ENCODE peak calls at places on chromosomes 13 and 19, in five cellular contexts. C, V, Z, Y and F are unnamed samples.

GRCh38 chr19:32012206-32012605 is 333.2 kb upstream of the ZNF507 start:
- DNase-seq in Z (no peak), C (no peak), V (no peak), Y (no peak), F (peak; percentile 16)

GRCh38 chr13:45446181-45446580 is 18.6 kb upstream of the COG3 start:
- DNase-seq in C (no peak), Y (no peak), V (no peak), Z (no peak), F (no peak)

GRCh38 chr19:16208847-16209246 is 11.1 kb downstream of the AP1M1 start:
- DNase-seq in Y (no peak), V (peak; percentile 35), C (no peak), Z (peak; percentile 7), F (no peak)

GRCh38 chr19:3710265-3710812 is 2.2 kb downstream of the TJP3 start:
- DNase-seq in Y (peak; percentile 68), C (peak; percentile 53), V (peak; percentile 77), Z (peak; percentile 20), F (peak; percentile 97)

GRCh38 chr13:38758278-38758677 is 71.4 kb downstream of the FREM2 start:
- DNase-seq in C (no peak), V (no peak), Y (no peak), Z (no peak), F (no peak)

GRCh38 chr13:109287553-109287952 is 498.8 kb downstream of the IRS2 start:
- DNase-seq in Z (no peak), C (no peak), Y (no peak), V (no peak), F (no peak)

GRCh38 chr13:29918845-29919244 is 68.4 kb upstream of the UBL3 start:
- DNase-seq in Y (no peak), V (no peak), C (no peak), Z (no peak), F (no peak)

GRCh38 chr13:96091932-96092253 is 2.0 kb downstream of the HS6ST3 start:
- DNase-seq in V (no peak), C (no peak), Y (no peak), Z (no peak), F (no peak)

GRCh38 chr13:77000475-77000874 is 8.6 kb downstream of the CLN5 start:
- DNase-seq in V (no peak), C (no peak), Z (no peak), Y (no peak), F (no peak)

GRCh38 chr13:107450931-107451330 is 764.4 kb downstream of the LIG4 start:
- DNase-seq in V (no peak), C (no peak), Z (no peak), Y (no peak), F (no peak)

GRCh38 chr13:100560498-100561215 is 27.9 kb downstream of the GGACT start:
- DNase-seq in C (no peak), Y (no peak), V (no peak), Z (no peak), F (no peak)

GRCh38 chr13:50989476-50989875 is 79.9 kb downstream of the RNASEH2B start:
- DNase-seq in Y (no peak), C (no peak), Z (peak; percentile 30), V (no peak), F (no peak)

GRCh38 chr13:26219726-26220125 is 2.4 kb downstream of the RNF6 start:
- DNase-seq in Z (no peak), Y (no peak), V (no peak), C (no peak), F (no peak)

GRCh38 chr19:22422220-22422619 is at the start of gene ZNF98:
- DNase-seq in Z (no peak), Y (peak; percentile 38), C (no peak), V (no peak), F (no peak)

GRCh38 chr13:50400930-50401553 is 385.8 kb downstream of the KCNRG start:
- DNase-seq in C (no peak), Y (no peak), Z (no peak), V (no peak), F (no peak)

GRCh38 chr13:84776578-84776977 is 894.3 kb upstream of the SLITRK1 start:
- DNase-seq in Z (no peak), V (no peak), Y (no peak), C (no peak), F (no peak)

GRCh38 chr13:107234315-107234714 is 666.4 kb upstream of the ARGLU1 start:
- DNase-seq in Z (no peak), V (no peak), C (no peak), Y (no peak), F (no peak)

GRCh38 chr13:110553417-110553816 is 8.1 kb downstream of the RAB20 start:
- DNase-seq in Y (no peak), C (no peak), V (no peak), Z (no peak), F (no peak)

GRCh38 chr19:29006057-29006735 is 206.8 kb downstream of the UQCRFS1 start:
- DNase-seq in Y (no peak), C (no peak), V (no peak), Z (no peak), F (no peak)

GRCh38 chr13:95956589-95957148 is 96.5 kb downstream of the UGGT2 start:
- DNase-seq in V (no peak), C (no peak), Y (no peak), Z (no peak), F (no peak)

GRCh38 chr19:29841559-29842367 is 30.0 kb downstream of the CCNE1 start:
- DNase-seq in V (no peak), C (no peak), Z (peak; percentile 56), Y (no peak), F (no peak)

GRCh38 chr19:10295305-10295846 is 5.6 kb downstream of the ICAM5 start:
- DNase-seq in V (no peak), Z (peak; percentile 52), C (no peak), Y (no peak), F (peak; percentile 64)

GRCh38 chr19:3656747-3657394 is 30.3 kb upstream of the CACTIN start:
- DNase-seq in V (no peak), Z (no peak), C (no peak), Y (no peak), F (no peak)

GRCh38 chr13:63381078-63381859 is 1965.6 kb upstream of the PCDH20 start:
- DNase-seq in Y (no peak), C (no peak), V (no peak), Z (no peak), F (no peak)

GRCh38 chr13:34420975-34421719 is 520.9 kb upstream of the NBEA start:
- DNase-seq in V (no peak), Z (no peak), Y (no peak), C (no peak), F (no peak)

GRCh38 chr13:29929062-29929847 is 78.8 kb upstream of the UBL3 start:
- DNase-seq in Y (no peak), Z (no peak), V (no peak), C (no peak), F (no peak)

GRCh38 chr13:28569886-28570285 is 75.0 kb upstream of the FLT1 start:
- DNase-seq in Z (no peak), C (no peak), V (no peak), Y (no peak), F (no peak)

GRCh38 chr13:35988648-35989081 is 142.5 kb downstream of the DCLK1 start:
- DNase-seq in V (no peak), C (no peak), Z (no peak), Y (no peak), F (no peak)

GRCh38 chr13:80473695-80474094 is 132.8 kb upstream of the SPRY2 start:
- DNase-seq in V (no peak), C (no peak), Y (no peak), Z (no peak), F (no peak)

GRCh38 chr13:73800011-73800410 is 334.2 kb downstream of the KLF12 start:
- DNase-seq in C (no peak), Y (no peak), V (no peak), Z (no peak), F (no peak)

GRCh38 chr13:32126298-32126697 is 94.7 kb downstream of the FRY start:
- DNase-seq in V (no peak), Y (no peak), Z (no peak), C (no peak), F (no peak)

DNA sequence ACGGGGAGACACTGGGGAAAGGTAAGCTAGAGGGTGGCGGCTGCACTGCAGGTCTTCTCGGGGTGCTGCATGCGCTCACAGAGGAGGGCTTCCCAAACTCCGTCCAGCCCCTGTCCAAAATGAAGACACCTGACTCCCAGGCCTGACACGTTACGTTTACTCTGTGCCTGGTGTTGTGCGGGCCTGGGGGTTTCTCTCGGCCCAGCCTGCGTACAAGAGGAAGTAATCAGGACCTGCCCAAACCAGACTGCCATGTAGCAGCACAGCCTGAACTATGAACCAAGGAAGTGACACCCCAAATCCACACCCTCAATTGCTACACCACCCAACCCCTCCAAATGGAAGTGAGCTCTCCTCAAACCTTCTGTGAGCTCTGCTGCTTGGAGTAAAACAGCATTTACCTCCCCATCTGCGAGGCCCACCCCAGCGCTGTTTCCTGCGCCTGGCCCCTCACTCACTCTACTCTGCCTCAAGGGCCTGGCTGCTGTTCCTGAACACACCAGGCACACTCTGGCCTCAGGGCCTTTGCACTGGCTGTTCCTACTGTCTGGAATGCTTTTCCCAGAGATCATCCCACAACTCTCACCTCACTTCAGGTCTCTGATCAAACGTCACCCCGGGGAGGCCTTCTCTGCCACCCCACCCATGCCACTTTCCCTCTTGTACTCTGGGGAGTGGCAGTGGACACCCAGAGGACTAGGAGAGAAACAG is 3.0 kb downstream of the HSPBP1 start:
- DNase-seq in C (no peak), Y (no peak), Z (no peak), V (no peak), F (no peak)
- H3K4me1 ChIP-seq in C (peaks cover 7% of the 10 kb centered on the region), Y (peaks cover 17% of the 10 kb centered on the region), Z (peaks cover 4% of the 10 kb centered on the region), V (peaks cover 4% of the 10 kb centered on the region), F (peaks cover 11% of the 10 kb centered on the region)

GRCh38 chr19:6813659-6814058 is 41.2 kb downstream of the VAV1 start:
- DNase-seq in C (no peak), Y (no peak), V (no peak), Z (no peak), F (no peak)
- H3K4me3 ChIP-seq in C (no peak overlapping the region), Y (no peak overlapping the region), V (no peak overlapping the region), Z (no peak overlapping the region), F (no peak overlapping the region)

GRCh38 chr13:24212254-24212653 is 51.7 kb downstream of the SPATA13 start:
- DNase-seq in Y (no peak), Z (no peak), C (no peak), V (no peak), F (no peak)

GRCh38 chr13:24207841-24208240 is 47.3 kb downstream of the SPATA13 start:
- DNase-seq in C (no peak), Z (no peak), V (no peak), Y (no peak), F (no peak)

GRCh38 chr13:24212674-24213073 is 52.2 kb downstream of the SPATA13 start:
- DNase-seq in Z (no peak), C (no peak), V (no peak), Y (no peak), F (no peak)

GRCh38 chr13:24209138-24209537 is 48.6 kb downstream of the SPATA13 start:
- DNase-seq in V (no peak), Y (no peak), C (no peak), Z (no peak), F (no peak)

GRCh38 chr13:24208314-24208713 is 47.8 kb downstream of the SPATA13 start:
- DNase-seq in Y (no peak), C (no peak), V (no peak), Z (no peak), F (no peak)
- TF ChIP-seq CTCF in Y (no peak), C (no peak), V (no peak), Z (no peak), F (no peak)

DNA sequence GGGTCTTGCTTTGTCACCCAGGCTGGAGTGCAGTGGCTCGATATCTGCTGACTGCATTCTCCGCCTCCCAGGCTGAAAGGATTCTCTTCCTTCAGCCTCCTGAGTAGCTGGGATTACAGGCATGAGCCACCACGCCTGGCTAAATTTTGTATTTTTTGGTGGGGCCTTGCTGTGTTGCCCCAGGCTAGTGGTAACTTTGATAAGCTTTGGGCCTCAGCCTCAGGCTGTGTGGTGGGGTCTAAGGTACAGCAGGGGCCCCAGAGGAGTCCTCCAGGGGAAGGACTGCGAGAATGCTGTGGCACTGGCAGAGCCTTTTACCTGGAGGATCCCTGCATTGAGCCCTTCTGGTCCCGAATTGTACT is 7.2 kb downstream of the DOT1L start:
- DNase-seq in Z (no peak), Y (no peak), C (no peak), V (no peak), F (no peak)
- H3K4me1 ChIP-seq in Z (peaks cover 45% of the 10 kb centered on the region), Y (peaks cover 87% of the 10 kb centered on the region), C (peaks cover 41% of the 10 kb centered on the region), V (peaks cover 6% of the 10 kb centered on the region), F (peaks cover 57% of the 10 kb centered on the region)